ENCODE peak calls at places on chromosomes 3 and 15, in eight cellular contexts. A is OCI-LY7, B is body of pancreas, T is lower lobe of right lung, M is IMR-90, O is sigmoid colon, H is heart left ventricle, X is transverse colon. F is an unnamed sample.

GRCh38 chr3:57228734-57229505 is 1.4 kb downstream of the APPL1 start:
- DNase-seq in A (no peak), B (no peak), T (no peak), M (peak; percentile 82), O (no peak), H (no peak), X (peak; percentile 17), F (no peak)

GRCh38 chr3:84885199-84885882 is 73.4 kb upstream of the CADM2 start:
- DNase-seq in A (no peak), B (peak; percentile 36), T (no peak), M (no peak), O (no peak), H (no peak), X (no peak), F (no peak)

GRCh38 chr3:195256639-195257453 is 14.1 kb downstream of the XXYLT1 start:
- DNase-seq in A (no peak), B (no peak), T (no peak), M (no peak), O (no peak), H (no peak), X (no peak), F (no peak)

GRCh38 chr15:100918690-100919480 is at the start of gene LRRK1:
- DNase-seq in A (peak; percentile 70), B (peak; percentile 64), T (peak; percentile 77), M (peak; percentile 40), O (no peak), H (peak; percentile 63), X (peak; percentile 52), F (peak; percentile 65)

GRCh38 chr3:121975702-121976302 is 46.2 kb downstream of the ILDR1 start:
- DNase-seq in A (no peak), B (no peak), T (no peak), M (no peak), O (no peak), H (no peak), X (no peak), F (no peak)

GRCh38 chr15:64800476-64800875 is 25.0 kb downstream of the PIF1 start:
- DNase-seq in A (no peak), B (no peak), T (no peak), M (no peak), O (no peak), H (no peak), X (no peak), F (no peak)

GRCh38 chr3:52532838-52533622 is 627 bp downstream of the NT5DC2 start:
- DNase-seq in A (peak; percentile 43), B (no peak), T (no peak), M (no peak), O (peak; percentile 75), H (no peak), X (peak; percentile 40), F (peak; percentile 43)

GRCh38 chr3:73556520-73557371 is 68.0 kb downstream of the PDZRN3 start:
- DNase-seq in A (no peak), B (no peak), T (no peak), M (peak; percentile 22), O (no peak), H (no peak), X (no peak), F (no peak)

GRCh38 chr3:23004971-23005370 is 198.2 kb upstream of the UBE2E2 start:
- DNase-seq in A (no peak), B (no peak), T (no peak), M (peak; percentile 89), O (no peak), H (no peak), X (no peak), F (no peak)

GRCh38 chr3:37994639-37994972 is 4.0 kb downstream of the VILL start:
- DNase-seq in A (peak; percentile 35), B (no peak), T (no peak), M (no peak), O (no peak), H (no peak), X (no peak), F (no peak)
- H3K4me1 ChIP-seq in A (peaks cover 43% of the 10 kb centered on the region), B (peaks cover 28% of the 10 kb centered on the region), T (peaks cover 52% of the 10 kb centered on the region), M (peaks cover 12% of the 10 kb centered on the region), O (peaks cover 27% of the 10 kb centered on the region), H (peaks cover 32% of the 10 kb centered on the region), X (peaks cover 60% of the 10 kb centered on the region), F (peaks cover 88% of the 10 kb centered on the region)

GRCh38 chr3:187985636-187986035 is 168.3 kb upstream of the LPP start:
- DNase-seq in A (no peak), B (no peak), T (no peak), M (peak; percentile 36), O (no peak), H (no peak), X (no peak), F (no peak)

GRCh38 chr3:187989458-187990153 is 164.4 kb upstream of the LPP start:
- DNase-seq in A (no peak), B (no peak), T (no peak), M (no peak), O (no peak), H (no peak), X (no peak), F (peak; percentile 27)

GRCh38 chr3:187987919-187988318 is 166.0 kb upstream of the LPP start:
- DNase-seq in A (no peak), B (no peak), T (no peak), M (no peak), O (no peak), H (no peak), X (no peak), F (no peak)

GRCh38 chr3:187986514-187986934 is 167.4 kb upstream of the LPP start:
- DNase-seq in A (no peak), B (no peak), T (no peak), M (peak; percentile 96), O (no peak), H (no peak), X (no peak), F (no peak)

DNA sequence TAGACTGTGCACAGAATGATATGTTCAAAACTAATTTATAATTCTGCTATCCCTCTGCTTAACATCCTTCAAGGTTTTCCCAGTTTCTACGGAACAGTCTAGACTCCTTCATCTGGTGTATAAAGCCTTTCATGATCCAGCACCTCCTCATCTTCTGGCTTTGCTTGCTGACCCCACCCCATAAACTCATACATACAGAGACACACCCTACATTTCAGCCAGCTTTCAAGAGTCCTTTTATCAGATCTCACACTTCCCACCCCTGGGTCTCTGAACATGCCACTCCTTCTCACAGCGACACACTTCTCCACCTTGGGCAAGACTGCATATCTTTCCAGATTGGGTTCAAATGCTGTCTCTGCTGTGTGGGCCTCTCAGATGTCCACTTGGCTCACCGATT is 166.8 kb upstream of the LPP start:
- DNase-seq in A (no peak), B (no peak), T (no peak), M (no peak), O (no peak), H (no peak), X (no peak), F (no peak)
- H3K4me1 ChIP-seq in A (peaks cover 89% of the 10 kb centered on the region), B (peaks cover 8% of the 10 kb centered on the region), T (peaks cover 6% of the 10 kb centered on the region), M (peaks cover 7% of the 10 kb centered on the region), O (no peaks in the 10 kb centered on the region), H (peaks cover 8% of the 10 kb centered on the region), X (peaks cover 4% of the 10 kb centered on the region), F (peaks cover 20% of the 10 kb centered on the region)

GRCh38 chr3:46143951-46144473 is 64.1 kb downstream of the CCR1 start:
- DNase-seq in A (no peak), B (no peak), T (peak; percentile 56), M (no peak), O (no peak), H (peak; percentile 47), X (no peak), F (no peak)
- H3K4me1 ChIP-seq in A (no peaks in the 10 kb centered on the region), B (no peaks in the 10 kb centered on the region), T (peaks cover 16% of the 10 kb centered on the region), M (no peaks in the 10 kb centered on the region), O (no peaks in the 10 kb centered on the region), H (no peaks in the 10 kb centered on the region), X (no peaks in the 10 kb centered on the region), F (no peaks in the 10 kb centered on the region)

GRCh38 chr3:152383136-152383606 is 114.4 kb downstream of the MBNL1 start:
- DNase-seq in A (no peak), B (no peak), T (no peak), M (no peak), O (no peak), H (no peak), X (no peak), F (no peak)
- H3K4me1 ChIP-seq in A (peaks cover 35% of the 10 kb centered on the region), B (peaks cover 66% of the 10 kb centered on the region), T (peaks cover 94% of the 10 kb centered on the region), M (peaks cover 14% of the 10 kb centered on the region), O (peaks cover 89% of the 10 kb centered on the region), H (peaks cover 94% of the 10 kb centered on the region), X (peaks cover 44% of the 10 kb centered on the region), F (peaks cover 19% of the 10 kb centered on the region)

GRCh38 chr3:72010044-72010443 is 225.1 kb upstream of the PROK2 start:
- DNase-seq in A (no peak), B (no peak), T (no peak), M (no peak), O (no peak), H (no peak), X (no peak), F (no peak)
- H3K4me1 ChIP-seq in A (no peaks in the 10 kb centered on the region), B (no peaks in the 10 kb centered on the region), T (no peaks in the 10 kb centered on the region), M (no peaks in the 10 kb centered on the region), O (no peaks in the 10 kb centered on the region), H (no peaks in the 10 kb centered on the region), X (no peaks in the 10 kb centered on the region), F (no peaks in the 10 kb centered on the region)

DNA sequence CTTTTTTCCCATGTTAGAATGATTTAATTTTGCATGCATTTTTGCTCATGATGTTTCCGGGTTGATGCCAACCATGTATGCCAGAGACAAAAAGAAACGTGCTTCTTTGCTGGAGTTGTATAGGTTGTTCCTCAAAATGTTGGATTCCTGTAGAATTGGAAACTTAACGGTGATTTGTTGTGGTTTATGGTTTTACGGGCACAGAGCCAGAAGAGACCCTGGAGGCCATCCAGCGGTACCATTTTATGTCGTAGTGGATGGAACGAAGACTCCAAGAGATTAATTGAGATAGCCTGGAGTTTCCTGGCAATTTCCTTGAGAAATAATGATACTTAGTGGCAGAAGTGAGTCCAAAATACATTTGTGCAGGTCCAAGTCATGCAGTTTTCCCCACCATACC is 481.6 kb upstream of the RGMA start:
- DNase-seq in A (no peak), B (no peak), T (no peak), M (no peak), O (no peak), H (no peak), X (no peak), F (no peak)
- H3K4me1 ChIP-seq in A (no peaks in the 10 kb centered on the region), B (no peaks in the 10 kb centered on the region), T (no peaks in the 10 kb centered on the region), M (no peaks in the 10 kb centered on the region), O (no peaks in the 10 kb centered on the region), H (no peaks in the 10 kb centered on the region), X (no peaks in the 10 kb centered on the region), F (no peaks in the 10 kb centered on the region)

GRCh38 chr15:89822030-89822429 is 7.4 kb upstream of the ANPEP start:
- DNase-seq in A (no peak), B (no peak), T (no peak), M (no peak), O (no peak), H (no peak), X (no peak), F (no peak)

GRCh38 chr15:89823836-89824606 is 9.4 kb upstream of the ANPEP start:
- DNase-seq in A (no peak), B (no peak), T (no peak), M (no peak), O (no peak), H (no peak), X (no peak), F (no peak)

GRCh38 chr15:89824607-89824867 is 9.9 kb upstream of the ANPEP start:
- DNase-seq in A (no peak), B (no peak), T (no peak), M (no peak), O (peak; percentile 36), H (no peak), X (no peak), F (no peak)

GRCh38 chr15:89822611-89822950 is 7.9 kb upstream of the ANPEP start:
- DNase-seq in A (no peak), B (no peak), T (no peak), M (no peak), O (no peak), H (no peak), X (no peak), F (no peak)

GRCh38 chr15:89822951-89823701 is 8.5 kb upstream of the ANPEP start:
- DNase-seq in A (no peak), B (no peak), T (peak; percentile 73), M (peak; percentile 18), O (no peak), H (no peak), X (no peak), F (no peak)
- H3K4me1 ChIP-seq in A (no peaks in the 10 kb centered on the region), B (peaks cover 18% of the 10 kb centered on the region), T (peaks cover 31% of the 10 kb centered on the region), M (peaks cover 15% of the 10 kb centered on the region), O (peaks cover 5% of the 10 kb centered on the region), H (peaks cover 8% of the 10 kb centered on the region), X (peaks cover 6% of the 10 kb centered on the region), F (peaks cover 4% of the 10 kb centered on the region)

F was measured in Caco-2.